ENCODE peak calls at places on chromosomes 12 and 14, in four cellular contexts. G is AML-193, X is germinal center, S is NT2/D1. H is an unnamed sample.

GRCh38 chr12:72098622-72099021 is 160.0 kb downstream of the TPH2 start:
- DNase-seq in G (no peak), X (no peak), S (no peak), H (no peak)

GRCh38 chr12:88908345-88908744 is 328.1 kb upstream of the KITLG start:
- DNase-seq in X (no peak), S (no peak), G (no peak), H (no peak)

GRCh38 chr12:109863961-109864712 is 16.2 kb downstream of the GLTP start:
- DNase-seq in X (no peak), S (no peak), G (peak; percentile 71), H (no peak)

GRCh38 chr14:103550451-103551337 is 11.8 kb downstream of the BAG5 start:
- DNase-seq in G (no peak), X (no peak), S (no peak), H (no peak)

GRCh38 chr14:52918486-52918885 is 32.4 kb downstream of the FERMT2 start:
- DNase-seq in G (peak; percentile 89), X (peak; percentile 3), S (no peak), H (no peak)

GRCh38 chr14:105059035-105059916 is 6.0 kb downstream of the GPR132 start:
- DNase-seq in S (no peak), X (no peak), G (no peak), H (peak; percentile 73)

GRCh38 chr14:65866906-65867305 is 454.4 kb downstream of the FUT8 start:
- DNase-seq in X (no peak), G (no peak), S (no peak), H (no peak)

GRCh38 chr12:71888521-71888920 is 49.0 kb downstream of the TBC1D15 start:
- DNase-seq in G (no peak), S (no peak), X (no peak), H (no peak)

GRCh38 chr12:27351476-27351875 is 18.8 kb downstream of the BMAL2 start:
- DNase-seq in S (no peak), X (no peak), G (no peak), H (no peak)

GRCh38 chr12:106205208-106206069 is 42.4 kb downstream of the CKAP4 start:
- DNase-seq in S (no peak), X (no peak), G (no peak), H (no peak)